ENCODE peak calls at places on chromosomes 3 and 15, in nine cellular contexts. Q, G, Z, N, O, I, Y, C and D are unnamed samples.

GRCh38 chr3:51319271-51319670 is 65.8 kb upstream of the MANF start:
- DNase-seq in Y (no peak), Q (no peak), G (no peak), N (no peak), Z (no peak), C (no peak), O (no peak), I (no peak), D (no peak)

GRCh38 chr3:180040966-180041365 is 4.2 kb upstream of the PEX5L start:
- DNase-seq in Z (no peak), N (no peak), G (no peak), C (no peak), Y (no peak), Q (no peak), I (no peak), O (no peak), D (no peak)

GRCh38 chr3:4988815-4989648 is 9.8 kb downstream of the BHLHE40 start:
- DNase-seq in G (no peak), C (no peak), Z (peak; percentile 67), Y (no peak), N (peak; percentile 53), O (peak; percentile 41), I (no peak), Q (no peak), D (no peak)

GRCh38 chr3:25940935-25941334 is 151.0 kb downstream of the OXSM start:
- DNase-seq in O (no peak), G (no peak), I (no peak), Q (no peak), C (no peak), N (no peak), Y (no peak), Z (no peak), D (no peak)

GRCh38 chr3:51669241-51670052 is 1.6 kb upstream of the TEX264 start:
- DNase-seq in I (peak; percentile 84), C (peak; percentile 75), Z (peak; percentile 79), O (peak; percentile 55), Q (no peak), Y (peak; percentile 89), N (peak; percentile 93), G (peak; percentile 66), D (peak; percentile 81)

GRCh38 chr3:71428841-71429609 is 154.5 kb downstream of the FOXP1 start:
- DNase-seq in N (peak; percentile 36), Q (no peak), O (peak; percentile 68), Y (no peak), Z (peak; percentile 58), G (no peak), I (no peak), C (no peak), D (peak; percentile 72)

GRCh38 chr3:105997800-105998526 is 129.2 kb upstream of the CBLB start:
- DNase-seq in Q (no peak), C (peak; percentile 19), G (no peak), I (no peak), Y (no peak), N (no peak), O (peak; percentile 98), Z (no peak), D (peak; percentile 44)

GRCh38 chr3:10968390-10968789 is 24.2 kb upstream of the SLC6A1 start:
- DNase-seq in O (no peak), N (no peak), I (no peak), Y (no peak), Q (no peak), C (no peak), G (no peak), Z (no peak), D (no peak)

GRCh38 chr3:111972891-111973290 is 5.9 kb upstream of the ABHD10 start:
- DNase-seq in O (no peak), Y (no peak), Z (no peak), C (no peak), G (no peak), N (no peak), I (no peak), Q (no peak), D (no peak)

GRCh38 chr15:52765779-52766178 is 24.4 kb downstream of the ONECUT1 start:
- DNase-seq in Q (no peak), Y (no peak), C (no peak), G (no peak), O (no peak), Z (no peak), N (no peak), I (no peak), D (no peak)

GRCh38 chr3:159787794-159788205 is 200.8 kb upstream of the IL12A start:
- DNase-seq in Q (no peak), Y (no peak), C (no peak), O (peak; percentile 88), Z (no peak), N (peak; percentile 66), I (no peak), G (no peak), D (no peak)

GRCh38 chr3:152703245-152703900 is 131.6 kb upstream of the P2RY1 start:
- DNase-seq in C (no peak), N (no peak), O (no peak), G (no peak), Y (no peak), Z (no peak), I (no peak), Q (no peak), D (no peak)

GRCh38 chr3:178117641-178118040 is 418.6 kb upstream of the KCNMB2 start:
- DNase-seq in Z (no peak), Y (no peak), O (no peak), Q (no peak), I (no peak), G (no peak), C (no peak), N (no peak), D (no peak)

GRCh38 chr3:152298393-152299242 is 29.9 kb downstream of the MBNL1 start:
- DNase-seq in I (peak; percentile 44), Q (peak; percentile 5), G (peak; percentile 31), C (no peak), Z (peak; percentile 63), Y (no peak), N (peak; percentile 57), O (peak; percentile 95), D (no peak)

GRCh38 chr15:84588053-84588874 is 12.5 kb upstream of the ZSCAN2 start:
- DNase-seq in O (peak; percentile 53), Q (peak; percentile 30), Z (peak; percentile 86), I (peak; percentile 85), N (peak; percentile 91), Y (peak; percentile 84), C (peak; percentile 85), G (peak; percentile 68), D (peak; percentile 86)

GRCh38 chr15:77019476-77020331 is 24.8 kb downstream of the PSTPIP1 start:
- DNase-seq in Q (no peak), Y (no peak), I (no peak), G (no peak), C (no peak), N (no peak), Z (no peak), O (peak; percentile 30), D (no peak)

GRCh38 chr15:69265347-69265955 is 33.3 kb upstream of the PAQR5 start:
- DNase-seq in Q (no peak), O (peak; percentile 14), I (no peak), C (peak; percentile 34), N (no peak), G (no peak), Y (peak; percentile 13), Z (no peak), D (no peak)

GRCh38 chr3:9422712-9423424 is 25.5 kb downstream of the SETD5 start:
- DNase-seq in Q (peak; percentile 5), C (peak; percentile 91), N (peak; percentile 87), Z (peak; percentile 93), G (no peak), Y (no peak), O (peak; percentile 95), I (peak; percentile 79), D (peak; percentile 74)

GRCh38 chr15:77021803-77022381 is 27.0 kb downstream of the PSTPIP1 start:
- DNase-seq in Z (no peak), N (no peak), Y (no peak), I (no peak), G (peak; percentile 45), C (no peak), Q (no peak), O (peak; percentile 55), D (no peak)

GRCh38 chr3:45958333-45958791 is 15.1 kb downstream of the CXCR6 start:
- DNase-seq in I (no peak), O (peak; percentile 33), Q (no peak), Z (no peak), G (no peak), N (no peak), Y (no peak), C (no peak), D (no peak)

GRCh38 chr3:173690542-173690941 is 293.0 kb downstream of the NLGN1 start:
- DNase-seq in Q (no peak), I (no peak), G (no peak), C (no peak), N (no peak), O (peak; percentile 75), Z (no peak), Y (no peak), D (no peak)

GRCh38 chr15:27500206-27500605 is 529.2 kb downstream of the GABRG3 start:
- DNase-seq in N (no peak), O (no peak), Y (no peak), Q (no peak), C (no peak), I (no peak), Z (no peak), G (no peak), D (no peak)
- H3K4me1 ChIP-seq in N (no peaks in the 10 kb centered on the region), O (no peaks in the 10 kb centered on the region), Y (peaks cover 3% of the 10 kb centered on the region), Q (no peaks in the 10 kb centered on the region), C (no peaks in the 10 kb centered on the region), I (no peaks in the 10 kb centered on the region), Z (no peaks in the 10 kb centered on the region), G (no peaks in the 10 kb centered on the region), D (no peaks in the 10 kb centered on the region)

GRCh38 chr15:81027200-81027599 is 26.5 kb downstream of the TLNRD1 start:
- DNase-seq in G (no peak), Q (no peak), Z (no peak), Y (no peak), C (no peak), I (no peak), N (no peak), O (peak; percentile 12), D (no peak)
- H3K4me1 ChIP-seq in G (no peaks in the 10 kb centered on the region), Q (peaks cover 31% of the 10 kb centered on the region), Z (peaks cover 60% of the 10 kb centered on the region), Y (peaks cover 3% of the 10 kb centered on the region), C (peaks cover 6% of the 10 kb centered on the region), I (no peaks in the 10 kb centered on the region), N (no peaks in the 10 kb centered on the region), O (peaks cover 16% of the 10 kb centered on the region), D (no peaks in the 10 kb centered on the region)

GRCh38 chr3:181628384-181628783 is 83.3 kb upstream of the SOX2 start:
- DNase-seq in Q (no peak), Z (no peak), Y (no peak), O (no peak), C (no peak), I (no peak), N (no peak), G (no peak), D (no peak)
- H3K4me1 ChIP-seq in Q (peaks cover 7% of the 10 kb centered on the region), Z (no peaks in the 10 kb centered on the region), Y (no peaks in the 10 kb centered on the region), O (peaks cover 14% of the 10 kb centered on the region), C (peaks cover 8% of the 10 kb centered on the region), I (no peaks in the 10 kb centered on the region), N (no peaks in the 10 kb centered on the region), G (no peaks in the 10 kb centered on the region), D (no peaks in the 10 kb centered on the region)

DNA sequence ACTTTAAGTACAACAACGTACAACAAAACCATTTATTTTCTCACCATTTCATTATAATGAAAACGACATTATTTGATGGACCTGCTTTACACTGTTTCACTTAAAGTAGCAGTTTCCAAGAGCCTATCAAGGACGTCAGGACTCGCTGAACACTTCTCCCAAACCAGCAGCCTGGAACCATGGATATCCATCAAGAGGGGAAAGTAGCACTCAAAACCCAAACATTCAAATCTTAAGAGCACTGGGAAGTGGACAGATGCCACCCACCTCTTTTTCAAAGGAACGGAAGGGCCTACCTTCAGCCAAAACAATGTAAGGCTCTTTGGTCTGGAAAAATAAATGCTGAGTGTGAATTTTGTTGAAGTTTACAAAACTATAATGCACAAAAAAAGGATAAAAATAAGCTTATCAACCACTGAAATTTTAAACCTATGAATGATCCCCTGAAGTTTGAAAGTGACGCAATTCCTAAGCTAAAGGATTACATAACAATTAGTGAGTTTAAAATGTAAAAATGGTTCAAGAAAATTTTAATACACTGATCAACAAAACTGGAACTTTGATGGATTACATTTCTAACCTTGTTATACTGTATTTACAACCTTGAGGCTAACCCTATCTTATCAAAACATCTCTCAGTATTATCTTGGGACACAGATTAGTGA is 4.6 kb downstream of the PIK3R4 start:
- DNase-seq in O (no peak), C (no peak), I (no peak), N (no peak), Q (no peak), Y (no peak), Z (no peak), G (no peak), D (no peak)
- H3K4me1 ChIP-seq in O (peaks cover 11% of the 10 kb centered on the region), C (peaks cover 7% of the 10 kb centered on the region), I (peaks cover 8% of the 10 kb centered on the region), N (peaks cover 20% of the 10 kb centered on the region), Q (peaks cover 70% of the 10 kb centered on the region), Y (no peaks in the 10 kb centered on the region), Z (peaks cover 51% of the 10 kb centered on the region), G (no peaks in the 10 kb centered on the region), D (no peaks in the 10 kb centered on the region)